ENCODE peak calls at places on chromosomes 5 and 9, in five cellular contexts. One of them, this sample, is unnamed.
A peak's percentile ranks its signal among the peaks of the same experiment; 100 is the strongest.

GRCh38 chr9:38622083-38622674 is 1.8 kb upstream of the ANKRD18A start:
- DNase-seq in H1: no peak
- DNase-seq in K562: no peak
- DNase-seq in HepG2: peak; percentile 12
- DNase-seq in GM12878: no peak
- DNase-seq in this sample: no peak

GRCh38 chr5:141808857-141809256 is 69.4 kb downstream of the PCDH1 start:
- DNase-seq in H1: no peak
- DNase-seq in K562: no peak
- DNase-seq in HepG2: no peak
- DNase-seq in GM12878: no peak
- DNase-seq in this sample: no peak

GRCh38 chr9:114288233-114289051 is 34.5 kb upstream of the ORM1 start:
- DNase-seq in H1: no peak
- DNase-seq in K562: no peak
- DNase-seq in HepG2: no peak
- DNase-seq in GM12878: no peak
- DNase-seq in this sample: no peak

GRCh38 chr5:54651482-54652076 is 134.0 kb downstream of the SNX18 start:
- DNase-seq in H1: no peak
- DNase-seq in K562: no peak
- DNase-seq in HepG2: no peak
- DNase-seq in GM12878: no peak
- DNase-seq in this sample: no peak

GRCh38 chr9:102974530-102974929 is 20.6 kb upstream of the CYLC2 start:
- DNase-seq in H1: no peak
- DNase-seq in K562: no peak
- DNase-seq in HepG2: no peak
- DNase-seq in GM12878: no peak
- DNase-seq in this sample: no peak

GRCh38 chr5:72156921-72157320 is 49.6 kb downstream of the MAP1B start:
- DNase-seq in H1: no peak
- DNase-seq in K562: no peak
- DNase-seq in HepG2: no peak
- DNase-seq in GM12878: no peak
- DNase-seq in this sample: no peak

GRCh38 chr5:120479066-120479465 is 15.0 kb downstream of the PRR16 start:
- DNase-seq in H1: no peak
- DNase-seq in K562: no peak
- DNase-seq in HepG2: no peak
- DNase-seq in GM12878: no peak
- DNase-seq in this sample: no peak

GRCh38 chr5:40223884-40224402 is 455.8 kb upstream of the PTGER4 start:
- DNase-seq in H1: no peak
- DNase-seq in K562: no peak
- DNase-seq in HepG2: no peak
- DNase-seq in GM12878: peak; percentile 85
- DNase-seq in this sample: no peak

GRCh38 chr5:96957125-96958041 is 21.5 kb downstream of the LNPEP start:
- DNase-seq in H1: no peak
- DNase-seq in K562: no peak
- DNase-seq in HepG2: no peak
- DNase-seq in GM12878: peak; percentile 45
- DNase-seq in this sample: no peak

GRCh38 chr5:100898504-100899346 is 4.4 kb downstream of the ST8SIA4 start:
- DNase-seq in H1: no peak
- DNase-seq in K562: no peak
- DNase-seq in HepG2: no peak
- DNase-seq in GM12878: no peak
- DNase-seq in this sample: no peak

GRCh38 chr9:69173891-69174644 is at the start of gene TJP2:
- DNase-seq in H1: no peak
- DNase-seq in K562: peak; percentile 77
- DNase-seq in HepG2: peak; percentile 54
- DNase-seq in GM12878: no peak
- DNase-seq in this sample: no peak

GRCh38 chr9:121640076-121640475 is 11.4 kb upstream of the DAB2IP start:
- DNase-seq in H1: no peak
- DNase-seq in K562: peak; percentile 70
- DNase-seq in HepG2: peak; percentile 50
- DNase-seq in GM12878: no peak
- DNase-seq in this sample: no peak

GRCh38 chr5:1329111-1329579 is 15.8 kb downstream of the CLPTM1L start:
- DNase-seq in H1: no peak
- DNase-seq in K562: no peak
- DNase-seq in HepG2: no peak
- DNase-seq in GM12878: no peak
- DNase-seq in this sample: no peak

GRCh38 chr5:3277590-3278196 is 317.9 kb upstream of the IRX1 start:
- DNase-seq in H1: peak; percentile 23
- DNase-seq in K562: no peak
- DNase-seq in HepG2: no peak
- DNase-seq in GM12878: no peak
- DNase-seq in this sample: no peak

GRCh38 chr9:113969343-113969742 is 93.2 kb downstream of the ZNF618 start:
- DNase-seq in H1: no peak
- DNase-seq in K562: no peak
- DNase-seq in HepG2: no peak
- DNase-seq in GM12878: no peak
- DNase-seq in this sample: no peak

GRCh38 chr5:141094481-141095262 is at the start of gene PCDHB2:
- DNase-seq in H1: peak; percentile 75
- DNase-seq in K562: peak; percentile 24
- DNase-seq in HepG2: peak; percentile 79
- DNase-seq in GM12878: no peak
- DNase-seq in this sample: no peak

GRCh38 chr9:89677696-89678393 is 73.0 kb downstream of the GADD45G start:
- DNase-seq in H1: peak; percentile 85
- DNase-seq in K562: no peak
- DNase-seq in HepG2: no peak
- DNase-seq in GM12878: no peak
- DNase-seq in this sample: no peak

GRCh38 chr9:34689512-34689911 is 1.6 kb downstream of the CCL19 start:
- DNase-seq in H1: no peak
- DNase-seq in K562: no peak
- DNase-seq in HepG2: no peak
- DNase-seq in GM12878: no peak
- DNase-seq in this sample: no peak

GRCh38 chr5:4058899-4059298 is 463.3 kb downstream of the IRX1 start:
- DNase-seq in H1: no peak
- DNase-seq in K562: no peak
- DNase-seq in HepG2: no peak
- DNase-seq in GM12878: no peak
- DNase-seq in this sample: no peak

GRCh38 chr5:169121631-169122420 is 179.1 kb downstream of the SLIT3 start:
- DNase-seq in H1: no peak
- DNase-seq in K562: no peak
- DNase-seq in HepG2: no peak
- DNase-seq in GM12878: no peak
- DNase-seq in this sample: no peak

GRCh38 chr5:82257247-82257646 is 20.9 kb downstream of the RPS23 start:
- DNase-seq in H1: no peak
- DNase-seq in K562: no peak
- DNase-seq in HepG2: no peak
- DNase-seq in GM12878: no peak
- DNase-seq in this sample: no peak
- TF ChIP-seq CTCF in H1: peak; percentile 17
- TF ChIP-seq CTCF in K562: no peak
- TF ChIP-seq CTCF in HepG2: no peak
- TF ChIP-seq CTCF in GM12878: no peak
- TF ChIP-seq CTCF in this sample: no peak

GRCh38 chr9:136402067-136402466 is 2.1 kb upstream of the SNAPC4 start:
- DNase-seq in H1: no peak
- DNase-seq in K562: no peak
- DNase-seq in HepG2: no peak
- DNase-seq in GM12878: no peak
- DNase-seq in this sample: no peak

GRCh38 chr9:136405481-136405880 is 4.9 kb downstream of the ENTR1 start:
- DNase-seq in H1: no peak
- DNase-seq in K562: no peak
- DNase-seq in HepG2: no peak
- DNase-seq in GM12878: no peak
- DNase-seq in this sample: no peak

GRCh38 chr9:136404801-136405136 is 4.8 kb upstream of the SNAPC4 start:
- DNase-seq in H1: no peak
- DNase-seq in K562: no peak
- DNase-seq in HepG2: no peak
- DNase-seq in GM12878: no peak
- DNase-seq in this sample: no peak

GRCh38 chr9:136403915-136404800 is 4.2 kb upstream of the SNAPC4 start:
- DNase-seq in H1: no peak
- DNase-seq in K562: no peak
- DNase-seq in HepG2: no peak
- DNase-seq in GM12878: peak; percentile 46
- DNase-seq in this sample: no peak

GRCh38 chr9:136403538-136403914 is 3.6 kb upstream of the SNAPC4 start:
- DNase-seq in H1: no peak
- DNase-seq in K562: no peak
- DNase-seq in HepG2: no peak
- DNase-seq in GM12878: peak; percentile 51
- DNase-seq in this sample: no peak
- TF ChIP-seq ATF3 in H1: no peak
- TF ChIP-seq ATF3 in K562: no peak
- TF ChIP-seq ATF3 in HepG2: no peak
- TF ChIP-seq ATF3 in GM12878: no peak
- TF ChIP-seq ATF3 in this sample: no peak

GRCh38 chr9:136711751-136712689 is at the start of gene DIPK1B:
- DNase-seq in H1: no peak
- DNase-seq in K562: peak; percentile 90
- DNase-seq in HepG2: no peak
- DNase-seq in GM12878: no peak
- DNase-seq in this sample: no peak
- TF ChIP-seq EZH2 in H1: no peak
- TF ChIP-seq EZH2 in K562: no peak
- TF ChIP-seq EZH2 in HepG2: no peak
- TF ChIP-seq EZH2 in GM12878: no peak
- TF ChIP-seq EZH2 in this sample: no peak

GRCh38 chr9:127386981-127387380 is 10.0 kb upstream of the SLC2A8 start:
- DNase-seq in H1: no peak
- DNase-seq in K562: no peak
- DNase-seq in HepG2: no peak
- DNase-seq in GM12878: no peak
- DNase-seq in this sample: no peak

GRCh38 chr9:127386249-127386648 is 10.7 kb upstream of the SLC2A8 start:
- DNase-seq in H1: no peak
- DNase-seq in K562: no peak
- DNase-seq in HepG2: no peak
- DNase-seq in GM12878: no peak
- DNase-seq in this sample: no peak

GRCh38 chr9:127382541-127382940 is 14.4 kb upstream of the SLC2A8 start:
- DNase-seq in H1: no peak
- DNase-seq in K562: no peak
- DNase-seq in HepG2: no peak
- DNase-seq in GM12878: no peak
- DNase-seq in this sample: no peak

GRCh38 chr9:127384016-127384730 is 12.8 kb upstream of the SLC2A8 start:
- DNase-seq in H1: no peak
- DNase-seq in K562: no peak
- DNase-seq in HepG2: no peak
- DNase-seq in GM12878: no peak
- DNase-seq in this sample: no peak

GRCh38 chr9:127384901-127385300 is 12.1 kb upstream of the SLC2A8 start:
- DNase-seq in H1: no peak
- DNase-seq in K562: peak; percentile 20
- DNase-seq in HepG2: no peak
- DNase-seq in GM12878: no peak
- DNase-seq in this sample: no peak
- TF ChIP-seq CTCF in H1: peak; percentile 61
- TF ChIP-seq CTCF in K562: peak; percentile 59
- TF ChIP-seq CTCF in HepG2: no peak
- TF ChIP-seq CTCF in GM12878: no peak
- TF ChIP-seq CTCF in this sample: peak; percentile 42